ENCODE peak calls at places on chromosomes 5 and 9, in eight cellular contexts. O is mucosa of gallbladder; R is epithelial cell of proximal tubule; C is brain microvascular endothelial cell; V is CD8-positive, alpha-beta T cell; S is SK-N-SH; G is A549; M is stimulated activated CD4-positive, alpha-beta T cell treated with anti-CD3 and anti-CD28 coated beads, Interleukin-2, amount 100 ng/mL, for 48 hours. L is an unnamed sample.

GRCh38 chr5:167593706-167594105 is 697.7 kb upstream of the WWC1 start:
- DNase-seq in O (no peak), R (no peak), C (no peak), V (no peak), S (no peak), G (no peak), M (no peak), L (no peak)

GRCh38 chr9:137083418-137084004 is 3.3 kb upstream of the MAN1B1 start:
- DNase-seq in O (peak), R (peak), C (peak), V (no peak), S (no peak), G (peak), M (no peak), L (no peak)

GRCh38 chr5:54553659-54554207 is 36.2 kb downstream of the SNX18 start:
- DNase-seq in O (no peak), R (peak), C (no peak), V (no peak), S (no peak), G (no peak), M (no peak), L (no peak)

GRCh38 chr5:147690595-147690994 is 91.9 kb downstream of the JAKMIP2 start:
- DNase-seq in O (no peak), R (no peak), C (no peak), V (no peak), S (no peak), G (peak), M (no peak), L (no peak)

GRCh38 chr9:90836396-90837080 is 34.9 kb downstream of the SYK start:
- DNase-seq in O (no peak), R (no peak), C (no peak), V (no peak), S (no peak), G (no peak), M (no peak), L (no peak)

GRCh38 chr5:125153231-125153630 is 406.8 kb upstream of the ZNF608 start:
- DNase-seq in O (no peak), R (no peak), C (no peak), V (no peak), S (no peak), G (no peak), M (no peak), L (no peak)

GRCh38 chr5:143893638-143894037 is 81.7 kb downstream of the HMHB1 start:
- DNase-seq in O (no peak), R (no peak), C (no peak), V (no peak), S (peak), G (no peak), M (no peak), L (no peak)

GRCh38 chr9:132235894-132236661 is 74.2 kb downstream of the NTNG2 start:
- DNase-seq in O (peak), R (no peak), C (peak), V (peak), S (peak), G (peak), M (peak), L (no peak)

GRCh38 chr9:115640887-115641286 is 512.7 kb upstream of the PAPPA start:
- DNase-seq in O (no peak), R (no peak), C (peak), V (no peak), S (no peak), G (no peak), M (no peak), L (no peak)

GRCh38 chr5:952597-953271 is 55.9 kb upstream of the NKD2 start:
- DNase-seq in O (no peak), R (no peak), C (no peak), V (no peak), S (no peak), G (no peak), M (no peak), L (no peak)